ENCODE peak calls at places on chromosome 4, in seven cellular contexts. One of them, this sample, is unnamed.

GRCh38 chr4:7638463-7638862 is 203.7 kb upstream of the PSAPL1 start:
- DNase-seq in colonic mucosa: no peak
- DNase-seq in aorta: peak; percentile 55
- DNase-seq in DND-41: no peak
- DNase-seq in fibroblast of lung: no peak
- DNase-seq in effector memory CD4-positive, alpha-beta T cell: no peak
- DNase-seq in lung: no peak
- DNase-seq in this sample: no peak

GRCh38 chr4:109721033-109721432 is 8.8 kb downstream of the PLA2G12A start:
- DNase-seq in colonic mucosa: no peak
- DNase-seq in aorta: no peak
- DNase-seq in DND-41: no peak
- DNase-seq in fibroblast of lung: peak; percentile 20
- DNase-seq in effector memory CD4-positive, alpha-beta T cell: no peak
- DNase-seq in lung: no peak
- DNase-seq in this sample: no peak

GRCh38 chr4:105227054-105227453 is 80.4 kb downstream of the TET2 start:
- DNase-seq in colonic mucosa: no peak
- DNase-seq in aorta: no peak
- DNase-seq in DND-41: no peak
- DNase-seq in fibroblast of lung: no peak
- DNase-seq in effector memory CD4-positive, alpha-beta T cell: no peak
- DNase-seq in lung: no peak
- DNase-seq in this sample: no peak

GRCh38 chr4:122584517-122584916 is 36.3 kb downstream of the IL21 start:
- DNase-seq in colonic mucosa: no peak
- DNase-seq in aorta: no peak
- DNase-seq in DND-41: no peak
- DNase-seq in fibroblast of lung: peak; percentile 78
- DNase-seq in effector memory CD4-positive, alpha-beta T cell: no peak
- DNase-seq in lung: no peak
- DNase-seq in this sample: no peak

GRCh38 chr4:88097301-88097700 is 61.1 kb downstream of the ABCG2 start:
- DNase-seq in colonic mucosa: no peak
- DNase-seq in aorta: no peak
- DNase-seq in DND-41: no peak
- DNase-seq in fibroblast of lung: peak; percentile 28
- DNase-seq in effector memory CD4-positive, alpha-beta T cell: no peak
- DNase-seq in lung: no peak
- DNase-seq in this sample: no peak

GRCh38 chr4:80295841-80296240 is 29.4 kb downstream of the FGF5 start:
- DNase-seq in colonic mucosa: no peak
- DNase-seq in aorta: no peak
- DNase-seq in DND-41: no peak
- DNase-seq in fibroblast of lung: no peak
- DNase-seq in effector memory CD4-positive, alpha-beta T cell: no peak
- DNase-seq in lung: no peak
- DNase-seq in this sample: no peak

GRCh38 chr4:2484993-2485392 is 16.1 kb downstream of the RNF4 start:
- DNase-seq in colonic mucosa: peak; percentile 81
- DNase-seq in aorta: peak; percentile 89
- DNase-seq in DND-41: no peak
- DNase-seq in fibroblast of lung: no peak
- DNase-seq in effector memory CD4-positive, alpha-beta T cell: peak; percentile 34
- DNase-seq in lung: peak; percentile 73
- DNase-seq in this sample: no peak

GRCh38 chr4:150063128-150063527 is 15.1 kb upstream of the DCLK2 start:
- DNase-seq in colonic mucosa: no peak
- DNase-seq in aorta: no peak
- DNase-seq in DND-41: no peak
- DNase-seq in fibroblast of lung: peak; percentile 18
- DNase-seq in effector memory CD4-positive, alpha-beta T cell: no peak
- DNase-seq in lung: no peak
- DNase-seq in this sample: no peak

GRCh38 chr4:182307746-182308145 is 64.5 kb downstream of the TENM3 start:
- DNase-seq in colonic mucosa: no peak
- DNase-seq in aorta: no peak
- DNase-seq in DND-41: no peak
- DNase-seq in fibroblast of lung: peak; percentile 90
- DNase-seq in effector memory CD4-positive, alpha-beta T cell: no peak
- DNase-seq in lung: peak; percentile 54
- DNase-seq in this sample: no peak

GRCh38 chr4:148834804-148835598 is 392.8 kb upstream of the NR3C2 start:
- DNase-seq in colonic mucosa: no peak
- DNase-seq in aorta: no peak
- DNase-seq in DND-41: no peak
- DNase-seq in fibroblast of lung: peak; percentile 51
- DNase-seq in effector memory CD4-positive, alpha-beta T cell: no peak
- DNase-seq in lung: peak; percentile 78
- DNase-seq in this sample: peak; percentile 58

GRCh38 chr4:171538601-171539100 is 274.6 kb upstream of the GALNTL6 start:
- DNase-seq in colonic mucosa: no peak
- DNase-seq in aorta: no peak
- DNase-seq in DND-41: no peak
- DNase-seq in fibroblast of lung: no peak
- DNase-seq in effector memory CD4-positive, alpha-beta T cell: no peak
- DNase-seq in lung: no peak
- DNase-seq in this sample: no peak

GRCh38 chr4:84583871-84584373 is 995 bp downstream of the CDS1 start:
- DNase-seq in colonic mucosa: no peak
- DNase-seq in aorta: no peak
- DNase-seq in DND-41: no peak
- DNase-seq in fibroblast of lung: peak; percentile 5
- DNase-seq in effector memory CD4-positive, alpha-beta T cell: no peak
- DNase-seq in lung: no peak
- DNase-seq in this sample: no peak

GRCh38 chr4:173214231-173214630 is 45.6 kb downstream of the GALNT7 start:
- DNase-seq in colonic mucosa: no peak
- DNase-seq in aorta: no peak
- DNase-seq in DND-41: no peak
- DNase-seq in fibroblast of lung: no peak
- DNase-seq in effector memory CD4-positive, alpha-beta T cell: no peak
- DNase-seq in lung: no peak
- DNase-seq in this sample: no peak

GRCh38 chr4:48509543-48509942 is 19.5 kb downstream of the ZAR1 start:
- DNase-seq in colonic mucosa: no peak
- DNase-seq in aorta: no peak
- DNase-seq in DND-41: no peak
- DNase-seq in fibroblast of lung: no peak
- DNase-seq in effector memory CD4-positive, alpha-beta T cell: no peak
- DNase-seq in lung: no peak
- DNase-seq in this sample: no peak

GRCh38 chr4:139470295-139470694 is 16.4 kb downstream of the RAB33B start:
- DNase-seq in colonic mucosa: no peak
- DNase-seq in aorta: no peak
- DNase-seq in DND-41: no peak
- DNase-seq in fibroblast of lung: no peak
- DNase-seq in effector memory CD4-positive, alpha-beta T cell: no peak
- DNase-seq in lung: no peak
- DNase-seq in this sample: no peak
- H3K9me3 ChIP-seq in colonic mucosa: no peaks in the 10 kb centered on the region
- H3K9me3 ChIP-seq in aorta: no peaks in the 10 kb centered on the region
- H3K9me3 ChIP-seq in DND-41: no peaks in the 10 kb centered on the region
- H3K9me3 ChIP-seq in fibroblast of lung: no peaks in the 10 kb centered on the region
- H3K9me3 ChIP-seq in effector memory CD4-positive, alpha-beta T cell: no peaks in the 10 kb centered on the region
- H3K9me3 ChIP-seq in lung: no peaks in the 10 kb centered on the region
- H3K9me3 ChIP-seq in this sample: no peaks in the 10 kb centered on the region

GRCh38 chr4:86302242-86302641 is 57.6 kb downstream of the MAPK10 start:
- DNase-seq in colonic mucosa: peak; percentile 22
- DNase-seq in aorta: peak; percentile 42
- DNase-seq in DND-41: no peak
- DNase-seq in fibroblast of lung: peak; percentile 44
- DNase-seq in effector memory CD4-positive, alpha-beta T cell: no peak
- DNase-seq in lung: no peak
- DNase-seq in this sample: peak; percentile 20

GRCh38 chr4:86306816-86307215 is 53.0 kb downstream of the MAPK10 start:
- DNase-seq in colonic mucosa: no peak
- DNase-seq in aorta: no peak
- DNase-seq in DND-41: no peak
- DNase-seq in fibroblast of lung: peak; percentile 85
- DNase-seq in effector memory CD4-positive, alpha-beta T cell: no peak
- DNase-seq in lung: no peak
- DNase-seq in this sample: no peak

GRCh38 chr4:86307432-86307831 is 52.4 kb downstream of the MAPK10 start:
- DNase-seq in colonic mucosa: no peak
- DNase-seq in aorta: no peak
- DNase-seq in DND-41: no peak
- DNase-seq in fibroblast of lung: no peak
- DNase-seq in effector memory CD4-positive, alpha-beta T cell: no peak
- DNase-seq in lung: no peak
- DNase-seq in this sample: no peak
- H3K4me3 ChIP-seq in colonic mucosa: no peak overlapping the region
- H3K4me3 ChIP-seq in aorta: no peak overlapping the region
- H3K4me3 ChIP-seq in DND-41: no peak overlapping the region
- H3K4me3 ChIP-seq in fibroblast of lung: no peak overlapping the region
- H3K4me3 ChIP-seq in effector memory CD4-positive, alpha-beta T cell: no peak overlapping the region
- H3K4me3 ChIP-seq in lung: no peak overlapping the region
- H3K4me3 ChIP-seq in this sample: no peak overlapping the region

GRCh38 chr4:16043820-16044554 is 39.8 kb downstream of the PROM1 start:
- DNase-seq in colonic mucosa: no peak
- DNase-seq in aorta: no peak
- DNase-seq in DND-41: no peak
- DNase-seq in fibroblast of lung: no peak
- DNase-seq in effector memory CD4-positive, alpha-beta T cell: no peak
- DNase-seq in lung: no peak
- DNase-seq in this sample: no peak

GRCh38 chr4:16037901-16038300 is 45.9 kb downstream of the PROM1 start:
- DNase-seq in colonic mucosa: no peak
- DNase-seq in aorta: no peak
- DNase-seq in DND-41: no peak
- DNase-seq in fibroblast of lung: no peak
- DNase-seq in effector memory CD4-positive, alpha-beta T cell: no peak
- DNase-seq in lung: no peak
- DNase-seq in this sample: no peak

GRCh38 chr4:16034010-16034829 is 49.6 kb downstream of the PROM1 start:
- DNase-seq in colonic mucosa: no peak
- DNase-seq in aorta: no peak
- DNase-seq in DND-41: no peak
- DNase-seq in fibroblast of lung: peak; percentile 67
- DNase-seq in effector memory CD4-positive, alpha-beta T cell: no peak
- DNase-seq in lung: no peak
- DNase-seq in this sample: no peak

GRCh38 chr4:16039139-16039538 is 44.7 kb downstream of the PROM1 start:
- DNase-seq in colonic mucosa: no peak
- DNase-seq in aorta: no peak
- DNase-seq in DND-41: no peak
- DNase-seq in fibroblast of lung: no peak
- DNase-seq in effector memory CD4-positive, alpha-beta T cell: no peak
- DNase-seq in lung: no peak
- DNase-seq in this sample: no peak
- H3K4me1 ChIP-seq in colonic mucosa: no peaks in the 10 kb centered on the region
- H3K4me1 ChIP-seq in aorta: no peaks in the 10 kb centered on the region
- H3K4me1 ChIP-seq in DND-41: no peaks in the 10 kb centered on the region
- H3K4me1 ChIP-seq in fibroblast of lung: no peaks in the 10 kb centered on the region
- H3K4me1 ChIP-seq in effector memory CD4-positive, alpha-beta T cell: no peaks in the 10 kb centered on the region
- H3K4me1 ChIP-seq in lung: peaks cover 4% of the 10 kb centered on the region
- H3K4me1 ChIP-seq in this sample: no peaks in the 10 kb centered on the region

GRCh38 chr4:252065-252601 is 53.1 kb downstream of the ZNF732 start:
- DNase-seq in colonic mucosa: no peak
- DNase-seq in aorta: no peak
- DNase-seq in DND-41: no peak
- DNase-seq in fibroblast of lung: no peak
- DNase-seq in effector memory CD4-positive, alpha-beta T cell: no peak
- DNase-seq in lung: no peak
- DNase-seq in this sample: no peak
- H3K9me3 ChIP-seq in colonic mucosa: peaks cover 5% of the 10 kb centered on the region
- H3K9me3 ChIP-seq in aorta: peaks cover 4% of the 10 kb centered on the region
- H3K9me3 ChIP-seq in DND-41: peaks cover 72% of the 10 kb centered on the region
- H3K9me3 ChIP-seq in fibroblast of lung: no peaks in the 10 kb centered on the region
- H3K9me3 ChIP-seq in effector memory CD4-positive, alpha-beta T cell: peaks cover 22% of the 10 kb centered on the region
- H3K9me3 ChIP-seq in lung: peaks cover 14% of the 10 kb centered on the region
- H3K9me3 ChIP-seq in this sample: no peaks in the 10 kb centered on the region